ENCODE peak calls at places on chromosomes 2 and 18, in five cellular contexts. U is HCT116, Z is choroid plexus epithelial cell, E is upper lobe of right lung, F is fibroblast of pulmonary artery. C is an unnamed sample.

GRCh38 chr2:149797030-149797429 is 209.5 kb upstream of the MMADHC start:
- DNase-seq in U (no peak), Z (no peak), E (no peak), F (no peak), C (no peak)

GRCh38 chr2:52779446-52779845 is 988.2 kb upstream of the CHAC2 start:
- DNase-seq in U (no peak), Z (peak), E (no peak), F (no peak), C (no peak)

GRCh38 chr2:105977212-105977611 is 216.9 kb downstream of the UXS1 start:
- DNase-seq in U (peak), Z (peak), E (no peak), F (peak), C (peak)

GRCh38 chr18:42706618-42707017 is 408.9 kb downstream of the RIT2 start:
- DNase-seq in U (no peak), Z (peak), E (no peak), F (peak), C (no peak)

GRCh38 chr2:135473567-135473966 is 57.5 kb downstream of the ZRANB3 start:
- DNase-seq in U (no peak), Z (peak), E (no peak), F (peak), C (peak)

GRCh38 chr2:240765007-240765406 is 55.0 kb downstream of the KIF1A start:
- DNase-seq in U (no peak), Z (no peak), E (no peak), F (no peak), C (no peak)

GRCh38 chr2:99389371-99389770 is 52.2 kb downstream of the EIF5B start:
- DNase-seq in U (no peak), Z (peak), E (no peak), F (no peak), C (peak)

GRCh38 chr2:175167076-175167791 is 769 bp downstream of the ATF2 start:
- DNase-seq in U (no peak), Z (peak), E (no peak), F (peak), C (peak)

GRCh38 chr2:15560404-15560987 is 638 bp downstream of the NBAS start:
- DNase-seq in U (no peak), Z (peak), E (no peak), F (peak), C (peak)

GRCh38 chr18:80197490-80197889 is 49.8 kb downstream of the PARD6G start:
- DNase-seq in U (no peak), Z (peak), E (no peak), F (no peak), C (no peak)

GRCh38 chr2:64867253-64867996 is 121.8 kb upstream of the SLC1A4 start:
- DNase-seq in U (no peak), Z (no peak), E (no peak), F (no peak), C (no peak)

GRCh38 chr2:64863097-64863820 is 125.9 kb upstream of the SLC1A4 start:
- DNase-seq in U (no peak), Z (no peak), E (no peak), F (no peak), C (no peak)

GRCh38 chr2:64865073-64865830 is 123.9 kb upstream of the SLC1A4 start:
- DNase-seq in U (no peak), Z (peak), E (peak), F (peak), C (peak)

GRCh38 chr2:64866797-64867196 is 122.4 kb upstream of the SLC1A4 start:
- DNase-seq in U (no peak), Z (peak), E (no peak), F (peak), C (peak)

DNA sequence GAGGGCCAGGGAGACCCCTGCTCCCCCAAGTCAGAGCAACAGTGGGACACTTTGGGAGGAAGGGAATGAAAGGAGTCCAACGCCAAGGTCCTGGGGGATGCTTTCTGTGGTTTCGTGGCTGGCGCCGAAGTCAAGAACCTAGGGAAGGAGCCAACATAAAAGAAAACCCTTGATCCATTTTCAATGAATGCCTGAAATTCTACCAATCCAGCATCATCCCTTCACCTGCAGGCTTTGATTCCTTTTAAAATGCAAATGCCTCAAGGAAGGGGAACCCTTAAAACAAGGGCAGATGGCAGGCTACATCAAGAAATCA is 123.4 kb upstream of the SLC1A4 start:
- DNase-seq in U (no peak), Z (no peak), E (no peak), F (no peak), C (no peak)
- TF ChIP-seq CTCF in U (no peak), Z (no peak), E (peak), F (no peak), C (no peak)

GRCh38 chr18:28045880-28046279 is 131.1 kb downstream of the CDH2 start:
- DNase-seq in U (no peak), Z (no peak), E (no peak), F (no peak), C (no peak)
- H3K4me3 ChIP-seq in U (no peak), Z (no peak), E (no peak), F (no peak), C (no peak)

GRCh38 chr2:30686000-30686399 is 121.2 kb downstream of the CAPN13 start:
- DNase-seq in U (no peak), Z (no peak), E (no peak), F (no peak), C (no peak)
- TF ChIP-seq CTCF in U (no peak), Z (peak), E (peak), F (peak), C (peak)

GRCh38 chr2:172196768-172197322 is 94.1 kb upstream of the DLX2 start:
- DNase-seq in U (no peak), Z (peak), E (peak), F (no peak), C (peak)
- H3K4me3 ChIP-seq in U (no peak), Z (no peak), E (no peak), F (no peak), C (no peak)

GRCh38 chr2:160440888-160441287 is 52.7 kb downstream of the RBMS1 start:
- DNase-seq in U (no peak), Z (no peak), E (no peak), F (no peak), C (no peak)
- TF ChIP-seq CTCF in U (no peak), Z (no peak), E (no peak), F (no peak), C (no peak)

DNA sequence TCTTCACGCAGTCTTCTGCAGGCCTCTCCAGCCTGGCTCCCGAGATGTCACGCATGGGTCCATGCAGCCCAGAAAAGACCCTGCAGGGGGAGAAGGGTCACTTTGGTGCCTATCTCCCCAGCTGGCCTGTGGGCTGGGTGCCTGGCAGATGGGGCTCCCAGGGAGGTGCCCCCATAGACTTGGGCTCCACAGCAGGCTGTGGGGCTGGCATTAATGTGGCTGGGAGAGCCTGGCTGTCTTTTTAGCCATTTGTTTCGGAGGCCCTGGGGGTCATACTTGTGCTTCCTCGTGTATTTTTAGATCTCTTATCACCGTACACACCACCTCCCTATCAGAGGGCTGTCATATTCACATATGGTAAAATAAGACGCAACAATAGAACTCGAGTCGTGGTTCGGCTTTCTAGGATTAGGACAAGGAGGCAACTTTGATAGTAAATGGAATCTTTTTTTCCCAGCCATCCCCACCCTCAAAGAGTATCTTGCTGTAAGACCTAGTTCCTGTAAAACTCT is 74.5 kb downstream of the LRRFIP1 start:
- DNase-seq in U (no peak), Z (no peak), E (no peak), F (no peak), C (no peak)
- H3K4me3 ChIP-seq in U (no peak), Z (no peak), E (peak), F (peak), C (no peak)